ENCODE peak calls at places on chromosomes 12 and 14, in four cellular contexts. Z, M, W and A are unnamed samples.
A peak's percentile ranks its signal among the peaks of the same experiment; 100 is the strongest.

GRCh38 chr12:116102019-116102418 is 175.5 kb downstream of the MED13L start:
- DNase-seq in Z (peak; percentile 37), M (no peak), W (no peak), A (no peak)

GRCh38 chr14:63604626-63605025 is 37.0 kb downstream of the WDR89 start:
- DNase-seq in Z (no peak), M (no peak), W (no peak), A (no peak)

GRCh38 chr14:100294963-100295330 is 11.3 kb downstream of the SLC25A29 start:
- DNase-seq in Z (no peak), M (peak; percentile 29), W (no peak), A (no peak)

GRCh38 chr14:51139221-51139681 is 44.3 kb upstream of the TRIM9 start:
- DNase-seq in Z (peak; percentile 4), M (no peak), W (no peak), A (peak; percentile 60)

GRCh38 chr12:123073962-123074801 is 76.7 kb downstream of the PITPNM2 start:
- DNase-seq in Z (no peak), M (no peak), W (no peak), A (no peak)

GRCh38 chr14:63045234-63045611 is at the start of gene KCNH5:
- DNase-seq in Z (peak; percentile 12), M (no peak), W (peak; percentile 67), A (peak; percentile 45)

GRCh38 chr12:6053541-6053940 is 70.9 kb downstream of the VWF start:
- DNase-seq in Z (peak; percentile 49), M (no peak), W (no peak), A (no peak)

GRCh38 chr14:100502622-100503220 is 84.5 kb downstream of the BEGAIN start:
- DNase-seq in Z (no peak), M (no peak), W (no peak), A (no peak)

GRCh38 chr12:52362118-52362726 is 5.1 kb downstream of the KRT85 start:
- DNase-seq in Z (no peak), M (no peak), W (peak; percentile 30), A (no peak)
- TF ChIP-seq CTCF in Z (no peak), M (peak; percentile 16), W (peak; percentile 20), A (peak; percentile 12)

GRCh38 chr14:23557946-23558345 is 1.9 kb downstream of the THTPA start:
- DNase-seq in Z (no peak), M (no peak), W (no peak), A (no peak)
- H3K4me3 ChIP-seq in Z (no peak overlapping the region), M (no peak overlapping the region), W (no peak overlapping the region), A (no peak overlapping the region)

GRCh38 chr12:96401061-96401871 is 1.0 kb upstream of the CDK17 start:
- DNase-seq in Z (peak; percentile 84), M (no peak), W (no peak), A (peak; percentile 62)
- TF ChIP-seq CTCF in Z (peak; percentile 64), M (peak; percentile 46), W (peak; percentile 17), A (peak; percentile 38)

DNA sequence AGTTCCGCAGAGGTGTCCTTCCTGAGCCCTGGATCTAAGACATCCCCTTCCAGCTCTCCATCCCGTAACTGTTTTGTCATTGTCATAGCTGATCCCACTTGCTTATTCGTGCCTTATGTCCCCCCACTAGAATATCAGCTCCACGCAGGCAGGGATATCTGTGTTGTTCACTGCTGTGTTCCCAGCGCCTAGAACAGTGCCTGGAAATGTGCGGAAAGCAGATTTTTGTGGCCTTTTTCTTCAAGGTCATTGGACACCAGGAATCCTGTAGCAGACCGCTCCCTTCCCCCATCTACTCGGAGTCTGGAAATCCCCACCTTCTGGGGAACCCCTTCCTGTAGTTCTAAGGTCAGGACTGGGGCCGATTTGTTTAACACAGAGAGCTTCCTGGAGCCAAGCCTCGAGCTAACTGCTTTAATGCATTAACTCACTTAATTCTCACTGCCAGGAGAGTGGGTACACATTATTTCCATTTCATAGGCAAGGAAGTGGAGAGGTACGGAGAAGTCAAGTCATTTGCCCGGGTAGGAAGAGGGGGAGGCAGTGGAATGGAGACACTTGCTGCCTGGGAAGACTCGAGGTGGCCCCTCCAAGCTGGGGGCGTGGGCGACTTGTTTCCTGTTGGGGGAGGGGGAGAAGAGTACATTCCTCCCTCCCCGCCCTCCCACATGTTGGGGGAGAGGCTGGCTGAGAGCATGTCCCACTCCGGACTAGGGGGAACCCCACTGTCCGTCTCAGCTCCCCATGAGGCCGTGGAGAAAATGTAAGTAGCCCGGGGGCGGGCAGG is 1.2 kb upstream of the SH2B3 start:
- DNase-seq in Z (no peak), M (no peak), W (no peak), A (no peak)
- H3K4me3 ChIP-seq in Z (peak overlapping the region; percentile 71), M (peak overlapping the region; percentile 88), W (no peak overlapping the region), A (no peak overlapping the region)

GRCh38 chr12:89250648-89251047 is 101.7 kb downstream of the DUSP6 start:
- DNase-seq in Z (no peak), M (no peak), W (no peak), A (peak; percentile 26)
- TF ChIP-seq CTCF in Z (no peak), M (no peak), W (no peak), A (no peak)

DNA sequence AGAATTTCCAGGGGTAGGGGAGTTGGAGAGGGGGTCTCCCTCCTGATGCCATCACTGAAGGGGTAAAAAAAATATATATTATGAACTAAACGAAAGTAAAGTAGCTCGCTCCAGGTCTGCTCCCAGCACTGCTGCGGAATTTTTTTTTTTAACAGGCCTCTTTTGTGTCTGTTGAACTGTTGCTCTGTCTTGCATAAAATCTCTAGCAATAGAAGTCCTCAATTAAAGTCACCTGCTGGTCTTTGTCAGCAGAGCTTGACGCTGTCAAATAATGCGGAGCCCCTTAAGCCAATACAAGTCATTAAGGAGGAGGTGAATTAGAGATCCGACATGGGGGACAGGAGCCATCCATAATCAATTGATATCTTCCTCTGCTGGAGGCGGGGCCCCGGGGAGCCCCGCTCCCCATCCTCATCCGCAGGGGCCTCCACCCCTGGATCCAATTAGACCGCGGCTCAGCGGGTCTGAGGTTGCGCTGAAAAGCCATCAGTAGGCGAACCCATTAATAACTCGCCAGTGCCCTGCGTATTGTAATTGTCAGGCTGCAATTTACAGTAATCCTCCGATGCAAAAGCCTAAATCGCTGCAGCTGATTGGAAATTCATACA is 85.6 kb downstream of the DICER1 start:
- DNase-seq in Z (no peak), M (no peak), W (no peak), A (no peak)
- H3K4me3 ChIP-seq in Z (no peak overlapping the region), M (no peak overlapping the region), W (no peak overlapping the region), A (no peak overlapping the region)